ENCODE peak calls at places on chromosome 11, in ten cellular contexts. S, K, C, M, J, W, P, F, L and D are unnamed samples.
A peak's percentile ranks its signal among the peaks of the same experiment; 100 is the strongest.

GRCh38 chr11:73869234-73869949 is 7.3 kb downstream of the COA4 start:
- DNase-seq in W (no peak), M (no peak), J (peak; percentile 15), P (no peak), S (no peak), K (no peak), C (peak; percentile 56), L (no peak), F (no peak), D (no peak)

GRCh38 chr11:66467034-66467659 is 442 bp downstream of the PELI3 start:
- DNase-seq in M (peak; percentile 28), K (peak; percentile 51), J (peak; percentile 13), P (peak; percentile 62), F (no peak), C (no peak), S (no peak), L (no peak), W (peak; percentile 33), D (peak; percentile 79)

GRCh38 chr11:8339592-8340022 is 75.9 kb upstream of the LMO1 start:
- DNase-seq in M (no peak), J (no peak), K (peak; percentile 42), C (no peak), W (no peak), P (no peak), S (no peak), L (no peak), F (no peak), D (no peak)

GRCh38 chr11:117621226-117621625 is 175.8 kb downstream of the DSCAML1 start:
- DNase-seq in L (no peak), P (no peak), J (peak; percentile 45), K (no peak), M (no peak), C (no peak), W (no peak), F (no peak), S (no peak), D (no peak)

GRCh38 chr11:105719073-105719846 is 109.4 kb downstream of the GRIA4 start:
- DNase-seq in K (no peak), C (no peak), S (no peak), J (peak; percentile 26), F (no peak), L (no peak), W (no peak), P (peak; percentile 6), M (peak; percentile 18), D (no peak)

GRCh38 chr11:209275-210121 is 2.0 kb downstream of the RIC8A start:
- DNase-seq in F (no peak), M (no peak), W (no peak), K (no peak), S (no peak), P (no peak), J (peak; percentile 31), C (peak; percentile 44), L (no peak), D (peak; percentile 39)

GRCh38 chr11:46198245-46198872 is 77.1 kb upstream of the PHF21A start:
- DNase-seq in W (no peak), C (no peak), L (no peak), M (no peak), S (no peak), F (no peak), P (no peak), J (no peak), K (no peak), D (no peak)

GRCh38 chr11:19957301-19957985 is 202.8 kb downstream of the DBX1 start:
- DNase-seq in P (no peak), K (peak; percentile 27), C (no peak), F (no peak), S (no peak), J (no peak), W (no peak), M (no peak), L (no peak), D (no peak)

GRCh38 chr11:7936615-7937014 is 4.9 kb downstream of the OR10A3 start:
- DNase-seq in P (no peak), M (no peak), J (no peak), K (no peak), C (no peak), L (no peak), F (no peak), W (no peak), S (no peak), D (no peak)

GRCh38 chr11:83649468-83649915 is 363.3 kb upstream of the CCDC90B start:
- DNase-seq in K (no peak), P (no peak), S (no peak), L (no peak), C (no peak), F (no peak), W (peak; percentile 6), M (no peak), J (no peak), D (no peak)

GRCh38 chr11:46686886-46687810 is 13.3 kb downstream of the ARHGAP1 start:
- DNase-seq in C (no peak), S (no peak), L (no peak), P (no peak), F (no peak), W (no peak), J (peak; percentile 91), M (no peak), K (no peak), D (peak; percentile 71)

GRCh38 chr11:69295995-69296889 is 2.3 kb downstream of the MYEOV start:
- DNase-seq in C (peak; percentile 80), J (peak; percentile 97), W (no peak), M (no peak), P (no peak), L (no peak), F (no peak), S (no peak), K (no peak), D (peak; percentile 87)

GRCh38 chr11:128394436-128395089 is 192.8 kb downstream of the ETS1 start:
- DNase-seq in L (no peak), S (no peak), P (no peak), M (no peak), F (no peak), K (no peak), W (no peak), C (no peak), J (peak; percentile 23), D (no peak)

GRCh38 chr11:120652705-120653335 is 141.3 kb downstream of the GRIK4 start:
- DNase-seq in W (no peak), C (no peak), M (no peak), P (no peak), L (no peak), F (no peak), J (peak; percentile 2), K (no peak), S (no peak), D (no peak)

GRCh38 chr11:101817536-101817935 is 97.3 kb upstream of the CEP126 start:
- DNase-seq in W (no peak), M (no peak), J (peak; percentile 51), F (no peak), L (no peak), S (no peak), K (no peak), P (no peak), C (no peak), D (no peak)

GRCh38 chr11:2762451-2762850 is 62.7 kb upstream of the KCNQ1OT1 start:
- DNase-seq in L (no peak), M (no peak), C (no peak), K (no peak), P (no peak), W (no peak), F (no peak), J (no peak), S (no peak), D (no peak)